ENCODE peak calls at places on chromosomes 2 and 18, in seven cellular contexts. Y is activated CD8-positive, alpha-beta memory T cell treated with anti-CD3 and anti-CD28 coated beads for 4 hours; L is stimulated activated CD4-positive, alpha-beta T cell treated with anti-CD3 and anti-CD28 coated beads, Interleukin-1b, Interleukin-23, amount 100 ng/mL, for 48 hours; P is neuronal stem cell; V is A549; C is amniotic stem cell; A is NCI-H1694. G is an unnamed sample.

GRCh38 chr18:8626414-8627106 is 17.3 kb downstream of the RAB12 start:
- DNase-seq in V (no peak), P (no peak), A (no peak), C (no peak), Y (no peak), L (no peak), G (no peak)

GRCh38 chr2:231244382-231245252 is 46.2 kb downstream of the ARMC9 start:
- DNase-seq in V (no peak), L (no peak), Y (no peak), A (no peak), P (no peak), C (no peak), G (no peak)

GRCh38 chr2:86750240-86750839 is 30.2 kb downstream of the RMND5A start:
- DNase-seq in A (no peak), L (no peak), Y (no peak), P (no peak), C (no peak), V (peak), G (no peak)

GRCh38 chr18:69444221-69444620 is 43.5 kb downstream of the DOK6 start:
- DNase-seq in L (no peak), P (no peak), C (peak), Y (no peak), V (no peak), A (no peak), G (no peak)

GRCh38 chr2:6880200-6880733 is 2.7 kb downstream of the RSAD2 start:
- DNase-seq in V (no peak), P (no peak), Y (no peak), C (no peak), A (no peak), L (no peak), G (no peak)

GRCh38 chr18:22194151-22194598 is 24.8 kb downstream of the GATA6 start:
- DNase-seq in V (no peak), A (no peak), C (no peak), L (no peak), P (no peak), Y (no peak), G (peak)

GRCh38 chr2:181106789-181107418 is 126.5 kb downstream of the UBE2E3 start:
- DNase-seq in A (no peak), Y (no peak), P (no peak), C (peak), L (no peak), V (peak), G (no peak)

GRCh38 chr2:124024491-124025348 is at the start of gene CNTNAP5:
- DNase-seq in L (peak), V (no peak), C (no peak), A (peak), Y (no peak), P (peak), G (peak)

GRCh38 chr18:67516432-67517223 is at the start of gene DSEL:
- DNase-seq in V (peak), Y (peak), C (peak), A (peak), P (peak), L (peak), G (peak)